ENCODE peak calls at places on chromosomes 1 and 21, in ten cellular contexts. One of them, this sample, is unnamed.

GRCh38 chr21:26833460-26833939 is 11.7 kb downstream of the ADAMTS1 start:
- DNase-seq in brain microvascular endothelial cell: no peak
- DNase-seq in HFFc6: no peak
- DNase-seq in cardiac muscle cell: peak; percentile 33
- DNase-seq in CD4-positive, alpha-beta T cell: no peak
- DNase-seq in esophagus squamous epithelium: no peak
- DNase-seq in fibroblast of lung: no peak
- DNase-seq in endothelial cell of umbilical vein: no peak
- DNase-seq in GM13976: no peak
- DNase-seq in WTC11: no peak
- DNase-seq in this sample: no peak

GRCh38 chr1:205688171-205688570 is 7.9 kb upstream of the SLC45A3 start:
- DNase-seq in endothelial cell of umbilical vein: no peak
- DNase-seq in WTC11: no peak
- DNase-seq in cardiac muscle cell: no peak
- DNase-seq in fibroblast of lung: no peak
- DNase-seq in HFFc6: no peak
- DNase-seq in CD4-positive, alpha-beta T cell: no peak
- DNase-seq in GM13976: no peak
- DNase-seq in brain microvascular endothelial cell: no peak
- DNase-seq in esophagus squamous epithelium: no peak
- DNase-seq in this sample: no peak

GRCh38 chr1:36864182-36865079 is 169.9 kb downstream of the GRIK3 start:
- DNase-seq in endothelial cell of umbilical vein: no peak
- DNase-seq in cardiac muscle cell: no peak
- DNase-seq in HFFc6: no peak
- DNase-seq in WTC11: peak; percentile 80
- DNase-seq in esophagus squamous epithelium: no peak
- DNase-seq in fibroblast of lung: no peak
- DNase-seq in CD4-positive, alpha-beta T cell: no peak
- DNase-seq in brain microvascular endothelial cell: no peak
- DNase-seq in GM13976: peak; percentile 54
- DNase-seq in this sample: peak; percentile 62

GRCh38 chr1:228058172-228058980 is 24.1 kb upstream of the ARF1 start:
- DNase-seq in brain microvascular endothelial cell: no peak
- DNase-seq in esophagus squamous epithelium: no peak
- DNase-seq in cardiac muscle cell: no peak
- DNase-seq in CD4-positive, alpha-beta T cell: no peak
- DNase-seq in fibroblast of lung: no peak
- DNase-seq in endothelial cell of umbilical vein: no peak
- DNase-seq in GM13976: no peak
- DNase-seq in WTC11: no peak
- DNase-seq in HFFc6: no peak
- DNase-seq in this sample: peak; percentile 8

GRCh38 chr1:8970870-8971337 is 25.2 kb downstream of the CA6 start:
- DNase-seq in GM13976: peak; percentile 67
- DNase-seq in brain microvascular endothelial cell: no peak
- DNase-seq in cardiac muscle cell: no peak
- DNase-seq in esophagus squamous epithelium: no peak
- DNase-seq in HFFc6: no peak
- DNase-seq in CD4-positive, alpha-beta T cell: peak; percentile 48
- DNase-seq in fibroblast of lung: no peak
- DNase-seq in WTC11: no peak
- DNase-seq in endothelial cell of umbilical vein: no peak
- DNase-seq in this sample: no peak

GRCh38 chr21:32484706-32485380 is 72.3 kb downstream of the EVA1C start:
- DNase-seq in brain microvascular endothelial cell: no peak
- DNase-seq in esophagus squamous epithelium: no peak
- DNase-seq in HFFc6: no peak
- DNase-seq in WTC11: no peak
- DNase-seq in GM13976: no peak
- DNase-seq in endothelial cell of umbilical vein: no peak
- DNase-seq in CD4-positive, alpha-beta T cell: no peak
- DNase-seq in cardiac muscle cell: no peak
- DNase-seq in fibroblast of lung: no peak
- DNase-seq in this sample: no peak

GRCh38 chr1:202623075-202623474 is 87.2 kb downstream of the SYT2 start:
- DNase-seq in CD4-positive, alpha-beta T cell: no peak
- DNase-seq in WTC11: no peak
- DNase-seq in cardiac muscle cell: peak; percentile 69
- DNase-seq in fibroblast of lung: peak; percentile 48
- DNase-seq in HFFc6: no peak
- DNase-seq in endothelial cell of umbilical vein: no peak
- DNase-seq in esophagus squamous epithelium: no peak
- DNase-seq in GM13976: no peak
- DNase-seq in brain microvascular endothelial cell: peak; percentile 66
- DNase-seq in this sample: peak; percentile 58

GRCh38 chr1:30908446-30908885 is at the start of gene SDC3:
- DNase-seq in WTC11: no peak
- DNase-seq in brain microvascular endothelial cell: no peak
- DNase-seq in CD4-positive, alpha-beta T cell: no peak
- DNase-seq in fibroblast of lung: no peak
- DNase-seq in esophagus squamous epithelium: no peak
- DNase-seq in endothelial cell of umbilical vein: no peak
- DNase-seq in HFFc6: no peak
- DNase-seq in GM13976: peak; percentile 66
- DNase-seq in cardiac muscle cell: peak; percentile 54
- DNase-seq in this sample: no peak

GRCh38 chr1:16212251-16212961 is at the start of gene ARHGEF19:
- DNase-seq in WTC11: peak; percentile 79
- DNase-seq in HFFc6: no peak
- DNase-seq in GM13976: no peak
- DNase-seq in endothelial cell of umbilical vein: no peak
- DNase-seq in cardiac muscle cell: no peak
- DNase-seq in esophagus squamous epithelium: no peak
- DNase-seq in brain microvascular endothelial cell: no peak
- DNase-seq in fibroblast of lung: no peak
- DNase-seq in CD4-positive, alpha-beta T cell: no peak
- DNase-seq in this sample: no peak

GRCh38 chr1:24849653-24850295 is 80.3 kb downstream of the RUNX3 start:
- DNase-seq in cardiac muscle cell: peak; percentile 45
- DNase-seq in HFFc6: no peak
- DNase-seq in WTC11: no peak
- DNase-seq in fibroblast of lung: peak; percentile 49
- DNase-seq in esophagus squamous epithelium: no peak
- DNase-seq in brain microvascular endothelial cell: no peak
- DNase-seq in endothelial cell of umbilical vein: peak; percentile 47
- DNase-seq in CD4-positive, alpha-beta T cell: no peak
- DNase-seq in GM13976: peak; percentile 44
- DNase-seq in this sample: no peak

GRCh38 chr1:19762175-19762779 is 37.4 kb downstream of the TMCO4 start:
- DNase-seq in HFFc6: no peak
- DNase-seq in fibroblast of lung: peak; percentile 32
- DNase-seq in CD4-positive, alpha-beta T cell: no peak
- DNase-seq in WTC11: peak; percentile 73
- DNase-seq in cardiac muscle cell: peak; percentile 46
- DNase-seq in endothelial cell of umbilical vein: peak; percentile 50
- DNase-seq in esophagus squamous epithelium: no peak
- DNase-seq in GM13976: peak; percentile 72
- DNase-seq in brain microvascular endothelial cell: peak; percentile 31
- DNase-seq in this sample: peak; percentile 70

GRCh38 chr1:37020653-37021277 is 13.6 kb downstream of the GRIK3 start:
- DNase-seq in brain microvascular endothelial cell: no peak
- DNase-seq in GM13976: peak; percentile 46
- DNase-seq in fibroblast of lung: no peak
- DNase-seq in WTC11: peak; percentile 85
- DNase-seq in esophagus squamous epithelium: no peak
- DNase-seq in cardiac muscle cell: no peak
- DNase-seq in CD4-positive, alpha-beta T cell: no peak
- DNase-seq in endothelial cell of umbilical vein: peak; percentile 2
- DNase-seq in HFFc6: no peak
- DNase-seq in this sample: no peak

GRCh38 chr21:44618909-44619308 is 7.0 kb downstream of the KRTAP10-8 start:
- DNase-seq in cardiac muscle cell: no peak
- DNase-seq in CD4-positive, alpha-beta T cell: peak; percentile 60
- DNase-seq in WTC11: no peak
- DNase-seq in fibroblast of lung: no peak
- DNase-seq in esophagus squamous epithelium: no peak
- DNase-seq in GM13976: no peak
- DNase-seq in HFFc6: no peak
- DNase-seq in endothelial cell of umbilical vein: no peak
- DNase-seq in brain microvascular endothelial cell: no peak
- DNase-seq in this sample: no peak

GRCh38 chr1:48123647-48124046 is 98.9 kb upstream of the SLC5A9 start:
- DNase-seq in CD4-positive, alpha-beta T cell: no peak
- DNase-seq in fibroblast of lung: no peak
- DNase-seq in WTC11: no peak
- DNase-seq in HFFc6: no peak
- DNase-seq in GM13976: no peak
- DNase-seq in esophagus squamous epithelium: no peak
- DNase-seq in endothelial cell of umbilical vein: no peak
- DNase-seq in brain microvascular endothelial cell: no peak
- DNase-seq in cardiac muscle cell: no peak
- DNase-seq in this sample: no peak

DNA sequence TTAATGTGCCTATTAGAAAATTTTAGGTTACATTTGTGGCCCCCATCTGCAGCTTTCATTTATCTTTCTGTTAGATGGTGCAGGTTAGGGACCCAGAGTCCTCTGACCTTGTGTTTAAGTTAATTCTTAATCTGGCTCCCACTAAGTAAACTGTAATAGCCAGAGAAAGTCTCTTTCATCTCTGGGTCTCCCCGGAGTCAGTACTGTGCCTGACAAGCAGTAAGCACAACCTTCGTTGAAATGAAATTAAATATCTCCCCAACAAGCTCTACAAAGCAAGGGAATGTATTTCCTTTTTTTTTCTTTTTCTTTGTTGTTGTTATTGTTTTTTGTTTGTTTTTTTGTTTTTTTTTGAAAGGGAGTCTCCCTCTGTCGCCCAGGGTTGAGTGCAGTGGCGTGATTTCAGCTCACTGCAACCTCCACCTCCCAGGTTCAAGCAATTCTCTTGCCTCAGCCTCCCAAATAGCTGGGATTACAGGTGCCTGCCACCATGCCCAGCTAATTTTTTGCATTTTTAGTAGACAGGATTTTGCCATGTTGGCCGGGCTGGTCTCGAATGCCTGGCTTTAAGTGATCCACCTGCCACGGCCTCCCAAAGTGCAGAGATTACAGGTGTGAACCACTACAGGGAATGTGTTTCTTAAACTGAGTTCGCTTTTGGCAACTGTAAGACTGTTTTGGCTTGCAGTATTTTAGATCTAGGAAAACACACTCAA is 81.6 kb downstream of the HHIPL2 start:
- DNase-seq in CD4-positive, alpha-beta T cell: no peak
- DNase-seq in GM13976: no peak
- DNase-seq in brain microvascular endothelial cell: no peak
- DNase-seq in endothelial cell of umbilical vein: no peak
- DNase-seq in esophagus squamous epithelium: no peak
- DNase-seq in cardiac muscle cell: no peak
- DNase-seq in fibroblast of lung: no peak
- DNase-seq in HFFc6: no peak
- DNase-seq in WTC11: no peak
- DNase-seq in this sample: no peak
- TF ChIP-seq CTCF in CD4-positive, alpha-beta T cell: no peak
- TF ChIP-seq CTCF in GM13976: no peak
- TF ChIP-seq CTCF in brain microvascular endothelial cell: no peak
- TF ChIP-seq CTCF in endothelial cell of umbilical vein: no peak
- TF ChIP-seq CTCF in esophagus squamous epithelium: no peak
- TF ChIP-seq CTCF in cardiac muscle cell: no peak
- TF ChIP-seq CTCF in fibroblast of lung: no peak
- TF ChIP-seq CTCF in HFFc6: no peak
- TF ChIP-seq CTCF in WTC11: no peak
- TF ChIP-seq CTCF in this sample: no peak

DNA sequence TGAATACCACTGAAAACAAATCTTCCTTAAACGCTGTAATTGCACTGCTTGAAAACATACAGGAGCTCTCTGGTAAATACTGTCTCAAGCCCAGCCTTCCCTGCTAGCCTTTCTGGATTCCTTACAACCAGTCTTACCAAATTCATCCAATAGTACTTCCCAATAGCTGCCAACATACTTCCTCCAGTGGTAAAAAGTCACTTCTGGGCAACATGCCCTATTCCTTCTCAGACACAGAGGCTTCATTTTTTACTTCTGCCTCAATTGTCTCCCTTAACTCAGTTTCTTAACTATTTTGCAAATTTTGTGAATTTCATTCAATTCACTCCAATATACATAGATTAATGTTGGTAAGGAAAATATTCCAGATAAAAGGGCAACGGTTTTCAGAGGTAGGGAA is 166.3 kb downstream of the TBX15 start:
- DNase-seq in esophagus squamous epithelium: no peak
- DNase-seq in brain microvascular endothelial cell: no peak
- DNase-seq in fibroblast of lung: no peak
- DNase-seq in WTC11: no peak
- DNase-seq in CD4-positive, alpha-beta T cell: no peak
- DNase-seq in endothelial cell of umbilical vein: no peak
- DNase-seq in GM13976: no peak
- DNase-seq in HFFc6: no peak
- DNase-seq in cardiac muscle cell: peak; percentile 16
- DNase-seq in this sample: no peak
- TF ChIP-seq CTCF in esophagus squamous epithelium: no peak
- TF ChIP-seq CTCF in brain microvascular endothelial cell: no peak
- TF ChIP-seq CTCF in fibroblast of lung: no peak
- TF ChIP-seq CTCF in WTC11: no peak
- TF ChIP-seq CTCF in CD4-positive, alpha-beta T cell: no peak
- TF ChIP-seq CTCF in endothelial cell of umbilical vein: no peak
- TF ChIP-seq CTCF in GM13976: no peak
- TF ChIP-seq CTCF in HFFc6: no peak
- TF ChIP-seq CTCF in cardiac muscle cell: no peak
- TF ChIP-seq CTCF in this sample: no peak

GRCh38 chr1:2275796-2276536 is 47.8 kb downstream of the SKI start:
- DNase-seq in esophagus squamous epithelium: no peak
- DNase-seq in brain microvascular endothelial cell: no peak
- DNase-seq in CD4-positive, alpha-beta T cell: no peak
- DNase-seq in endothelial cell of umbilical vein: no peak
- DNase-seq in cardiac muscle cell: peak; percentile 81
- DNase-seq in WTC11: no peak
- DNase-seq in HFFc6: no peak
- DNase-seq in fibroblast of lung: peak; percentile 74
- DNase-seq in GM13976: no peak
- DNase-seq in this sample: no peak
- TF ChIP-seq CTCF in esophagus squamous epithelium: no peak
- TF ChIP-seq CTCF in brain microvascular endothelial cell: peak; percentile 2
- TF ChIP-seq CTCF in CD4-positive, alpha-beta T cell: no peak
- TF ChIP-seq CTCF in endothelial cell of umbilical vein: no peak
- TF ChIP-seq CTCF in cardiac muscle cell: no peak
- TF ChIP-seq CTCF in WTC11: no peak
- TF ChIP-seq CTCF in HFFc6: no peak
- TF ChIP-seq CTCF in fibroblast of lung: no peak
- TF ChIP-seq CTCF in GM13976: no peak
- TF ChIP-seq CTCF in this sample: no peak

DNA sequence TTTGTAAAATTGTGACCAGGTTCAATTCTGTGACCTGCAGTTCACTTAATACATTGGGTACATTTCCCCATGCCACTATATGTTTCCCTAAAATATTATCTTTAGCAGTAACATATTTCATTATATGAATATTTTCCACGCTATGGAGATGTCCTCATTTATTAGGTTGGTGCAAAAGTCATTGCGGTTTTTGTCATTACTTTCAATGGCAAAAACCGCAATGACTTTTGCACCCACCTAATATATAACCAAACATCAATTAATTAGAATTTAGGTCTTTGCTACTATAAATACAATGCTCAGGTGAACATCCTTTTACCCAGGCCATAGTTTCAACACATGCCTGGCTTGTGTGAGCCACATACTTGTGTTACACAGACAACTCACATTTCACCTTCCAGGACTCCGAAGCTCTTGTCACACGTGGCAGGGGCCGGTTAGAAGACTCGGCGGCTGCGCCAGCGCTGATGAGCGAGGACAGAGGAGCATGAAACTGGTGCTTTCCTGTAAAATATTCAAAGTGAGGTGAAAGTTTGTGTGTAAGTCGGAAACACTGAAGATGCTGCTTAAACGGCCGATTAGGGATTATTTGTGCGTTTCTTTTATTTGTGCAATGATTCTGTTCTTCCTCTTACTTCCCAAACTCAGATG is 215.5 kb downstream of the KIF26B start:
- DNase-seq in fibroblast of lung: no peak
- DNase-seq in HFFc6: no peak
- DNase-seq in endothelial cell of umbilical vein: no peak
- DNase-seq in esophagus squamous epithelium: no peak
- DNase-seq in WTC11: no peak
- DNase-seq in GM13976: no peak
- DNase-seq in brain microvascular endothelial cell: no peak
- DNase-seq in cardiac muscle cell: no peak
- DNase-seq in CD4-positive, alpha-beta T cell: no peak
- DNase-seq in this sample: no peak
- TF ChIP-seq CTCF in fibroblast of lung: no peak
- TF ChIP-seq CTCF in HFFc6: no peak
- TF ChIP-seq CTCF in endothelial cell of umbilical vein: no peak
- TF ChIP-seq CTCF in esophagus squamous epithelium: no peak
- TF ChIP-seq CTCF in WTC11: no peak
- TF ChIP-seq CTCF in GM13976: no peak
- TF ChIP-seq CTCF in brain microvascular endothelial cell: no peak
- TF ChIP-seq CTCF in cardiac muscle cell: no peak
- TF ChIP-seq CTCF in CD4-positive, alpha-beta T cell: no peak
- TF ChIP-seq CTCF in this sample: no peak

This sample was measured in glutamatergic neuron.